ENCODE peak calls at places on chromosomes 4 and X, in six cellular contexts. W is RKO, R is RWPE2, U is A549, L is Kasumi-1, Q is SW480. P is an unnamed sample.
A peak's percentile ranks its signal among the peaks of the same experiment; 100 is the strongest.

GRCh38 chrX:101708180-101708579 is 48.5 kb upstream of the ARMCX2 start:
- DNase-seq in Q (no peak), W (no peak), U (no peak), R (no peak), L (no peak), P (no peak)

GRCh38 chr4:170497105-170497504 is 407.3 kb upstream of the AADAT start:
- DNase-seq in W (no peak), R (no peak), L (peak; percentile 80), U (no peak), Q (peak; percentile 5), P (no peak)

GRCh38 chr4:102604222-102604940 is 103.2 kb downstream of the NFKB1 start:
- DNase-seq in Q (no peak), W (peak; percentile 24), R (no peak), L (peak; percentile 5), U (no peak), P (no peak)

GRCh38 chr4:1172228-1172851 is at the start of gene SPON2:
- DNase-seq in R (peak; percentile 48), W (no peak), U (no peak), Q (no peak), L (no peak), P (peak; percentile 86)

GRCh38 chr4:140641789-140642439 is 73.2 kb upstream of the UCP1 start:
- DNase-seq in L (no peak), U (no peak), R (no peak), W (no peak), Q (no peak), P (no peak)

GRCh38 chr4:2837904-2838496 is 5.6 kb upstream of the ADD1 start:
- DNase-seq in Q (no peak), U (no peak), L (peak; percentile 86), R (no peak), W (no peak), P (peak; percentile 62)

GRCh38 chr4:144754562-144755410 is 108.8 kb downstream of the HHIP start:
- DNase-seq in L (peak; percentile 41), W (peak; percentile 15), Q (no peak), R (no peak), U (no peak), P (no peak)

GRCh38 chrX:123860983-123861382 is 1.1 kb downstream of the XIAP start:
- DNase-seq in W (peak; percentile 37), R (no peak), U (no peak), L (peak; percentile 28), Q (no peak), P (no peak)